ENCODE peak calls at places on chromosomes 3 and 15, in six cellular contexts. G, I, Q, N, L and S are unnamed samples.

GRCh38 chr15:87722941-87723691 is 533.4 kb downstream of the NTRK3 start:
- DNase-seq in G (no peak), I (no peak), Q (no peak), N (no peak), L (peak), S (no peak)

GRCh38 chr15:96254168-96254567 is 76.3 kb upstream of the NR2F2 start:
- DNase-seq in G (no peak), I (no peak), Q (no peak), N (no peak), L (no peak), S (no peak)

GRCh38 chr15:61794276-61794675 is 266.0 kb downstream of the VPS13C start:
- DNase-seq in G (no peak), I (no peak), Q (no peak), N (peak), L (no peak), S (no peak)

GRCh38 chr3:15326673-15327072 is 5.7 kb downstream of the SH3BP5 start:
- DNase-seq in G (no peak), I (no peak), Q (no peak), N (no peak), L (no peak), S (no peak)

GRCh38 chr3:43855674-43856299 is 165.0 kb downstream of the ABHD5 start:
- DNase-seq in G (peak), I (peak), Q (peak), N (peak), L (peak), S (no peak)

GRCh38 chr3:48426401-48426909 is 3.4 kb downstream of the PLXNB1 start:
- DNase-seq in G (no peak), I (peak), Q (no peak), N (no peak), L (no peak), S (no peak)

GRCh38 chr3:187150599-187150998 is 11.3 kb upstream of the RPL39L start:
- DNase-seq in G (no peak), I (no peak), Q (peak), N (no peak), L (no peak), S (no peak)

GRCh38 chr3:149639093-149639486 is 18.7 kb downstream of the WWTR1 start:
- DNase-seq in G (no peak), I (no peak), Q (no peak), N (no peak), L (no peak), S (no peak)

GRCh38 chr15:99593070-99593469 is 27.3 kb downstream of the MEF2A start:
- DNase-seq in G (no peak), I (no peak), Q (no peak), N (no peak), L (no peak), S (no peak)

GRCh38 chr15:67138946-67139855 is 73.8 kb downstream of the SMAD3 start:
- DNase-seq in G (no peak), I (no peak), Q (no peak), N (no peak), L (peak), S (no peak)

GRCh38 chr3:41026394-41027177 is 172.7 kb upstream of the CTNNB1 start:
- DNase-seq in G (peak), I (peak), Q (no peak), N (peak), L (peak), S (peak)

GRCh38 chr3:179260949-179261765 is 10.2 kb upstream of the KCNMB3 start:
- DNase-seq in G (peak), I (peak), Q (peak), N (peak), L (peak), S (peak)

GRCh38 chr3:195209836-195210551 is 61.0 kb downstream of the XXYLT1 start:
- DNase-seq in G (peak), I (peak), Q (no peak), N (no peak), L (peak), S (peak)

GRCh38 chr3:3031358-3031757 is 78.8 kb downstream of the IL5RA start:
- DNase-seq in G (no peak), I (no peak), Q (no peak), N (no peak), L (peak), S (no peak)

GRCh38 chr3:147521646-147522045 is 112.5 kb downstream of the ZIC1 start:
- DNase-seq in G (no peak), I (no peak), Q (no peak), N (peak), L (peak), S (peak)

GRCh38 chr15:63345391-63345752 is 36.3 kb downstream of the CA12 start:
- DNase-seq in G (no peak), I (no peak), Q (no peak), N (no peak), L (no peak), S (no peak)

GRCh38 chr3:70531063-70531657 is 218.7 kb upstream of the MDFIC2 start:
- DNase-seq in G (no peak), I (no peak), Q (no peak), N (peak), L (peak), S (no peak)

GRCh38 chr3:63441262-63441661 is 163.2 kb downstream of the SYNPR start:
- DNase-seq in G (no peak), I (no peak), Q (peak), N (no peak), L (no peak), S (no peak)

GRCh38 chr3:169811606-169812123 is 1.0 kb upstream of the LRRIQ4 start:
- DNase-seq in G (no peak), I (no peak), Q (no peak), N (peak), L (peak), S (peak)

GRCh38 chr3:169812844-169813677 is at the start of the genes LRRC34 and LRRIQ4:
- DNase-seq in G (peak), I (peak), Q (peak), N (peak), L (peak), S (no peak)

GRCh38 chr3:169815590-169816150 is 3.0 kb upstream of the LRRC34 start:
- DNase-seq in G (no peak), I (no peak), Q (no peak), N (no peak), L (no peak), S (no peak)

GRCh38 chr3:169812124-169812843 is 386 bp upstream of the LRRIQ4 start:
- DNase-seq in G (peak), I (peak), Q (peak), N (peak), L (peak), S (no peak)

DNA sequence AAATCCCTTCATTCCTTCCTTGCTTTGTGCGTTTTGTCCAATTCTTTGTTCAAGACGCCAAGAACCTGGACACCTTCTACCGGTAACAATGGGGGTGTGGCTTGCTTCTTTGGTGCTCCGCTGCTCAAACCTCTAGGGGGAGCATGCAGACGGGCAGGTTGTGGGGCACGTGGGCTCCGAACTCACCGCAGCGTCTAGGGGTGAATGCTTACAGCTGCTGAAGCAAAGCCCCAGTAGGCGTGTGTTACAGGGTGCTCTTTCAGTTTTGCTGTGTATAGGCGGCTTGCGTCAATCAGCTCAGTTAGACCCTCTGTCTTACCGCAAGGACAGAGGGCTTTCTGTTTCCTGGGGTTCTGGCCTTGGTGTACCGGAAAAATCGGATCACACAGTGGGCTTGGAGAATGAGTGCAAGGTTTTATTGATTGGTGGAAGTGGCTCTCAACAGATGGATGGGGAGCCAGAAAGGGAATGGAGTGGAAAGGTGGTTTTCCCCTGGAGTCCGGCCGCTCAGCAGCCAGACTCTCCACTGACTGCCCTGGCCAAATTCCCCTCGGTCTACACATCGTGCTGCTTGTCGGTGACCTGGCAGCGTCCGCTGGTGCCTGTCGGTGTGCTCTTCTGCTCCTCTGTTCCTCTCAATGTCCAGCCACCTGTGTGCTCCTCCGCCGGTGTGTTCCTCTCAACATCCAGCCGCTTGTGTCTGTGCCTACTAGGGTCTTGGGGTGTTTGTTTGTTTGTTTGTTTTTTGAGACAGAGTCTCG is 1.2 kb upstream of the LRRC34 start:
- DNase-seq in G (peak), I (no peak), Q (peak), N (no peak), L (no peak), S (no peak)
- TF ChIP-seq CTCF in G (no peak), I (no peak), Q (peak), N (peak), L (no peak), S (peak)

GRCh38 chr3:121228971-121229370 is 316.8 kb downstream of the POLQ start:
- DNase-seq in G (no peak), I (no peak), Q (no peak), N (no peak), L (no peak), S (no peak)
- H3K4me3 ChIP-seq in G (no peak), I (no peak), Q (no peak), N (no peak), L (no peak), S (no peak)

DNA sequence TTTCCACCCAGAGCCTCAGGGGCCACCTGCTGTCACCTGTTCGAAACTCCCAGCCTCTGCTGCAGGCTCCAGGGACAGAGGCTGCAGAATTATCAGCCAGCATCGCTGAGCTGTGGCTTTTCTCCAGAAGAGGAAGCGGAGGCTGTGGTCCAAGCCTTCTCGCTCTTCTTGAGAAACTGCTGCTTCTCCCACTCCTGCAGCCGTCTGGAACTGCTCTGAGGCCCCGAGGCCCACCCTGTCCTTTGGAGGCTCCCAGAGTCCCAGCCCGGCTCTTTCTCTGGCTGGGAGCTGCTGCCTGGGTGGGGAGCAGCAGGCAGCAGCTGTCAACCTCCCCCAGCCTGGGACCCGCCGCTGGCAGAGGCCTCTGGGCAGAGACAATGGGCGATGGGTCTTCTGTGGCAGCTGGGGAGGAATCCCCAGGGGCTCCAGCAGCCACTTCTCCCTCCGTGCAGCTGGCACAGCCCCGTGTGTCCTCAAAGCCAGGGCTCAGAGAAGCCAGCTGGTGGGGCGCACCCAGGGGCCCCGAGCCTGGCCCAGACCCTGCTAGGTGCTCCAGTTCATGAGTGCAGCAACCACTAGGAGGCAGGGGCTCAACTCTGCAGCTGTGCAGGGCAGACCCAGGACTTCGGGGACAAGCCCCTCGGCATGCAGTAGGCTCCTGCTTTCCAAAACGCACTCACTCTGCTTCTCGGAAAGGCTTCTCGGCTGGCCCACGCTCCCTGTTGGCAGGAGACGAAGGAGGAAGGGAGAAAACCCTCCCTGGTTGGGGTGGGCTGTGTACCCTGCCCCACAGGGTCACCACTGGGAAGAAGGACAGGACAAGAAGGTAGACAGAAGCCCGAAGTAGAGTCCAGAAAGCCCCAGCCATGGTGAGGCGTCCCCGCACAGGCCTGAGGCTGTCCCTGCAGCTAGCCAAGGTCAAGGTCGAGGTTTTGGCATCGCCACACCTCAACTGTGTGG is 49.9 kb upstream of the FURIN start:
- DNase-seq in G (no peak), I (no peak), Q (peak), N (no peak), L (no peak), S (no peak)
- TF ChIP-seq CTCF in G (no peak), I (no peak), Q (no peak), N (peak), L (no peak), S (no peak)

GRCh38 chr3:36923981-36924747 is 20.7 kb downstream of the TRANK1 start:
- DNase-seq in G (no peak), I (no peak), Q (no peak), N (no peak), L (no peak), S (no peak)

GRCh38 chr3:36926292-36926897 is 18.5 kb downstream of the TRANK1 start:
- DNase-seq in G (no peak), I (no peak), Q (no peak), N (no peak), L (no peak), S (no peak)

GRCh38 chr3:36928220-36928619 is 16.6 kb downstream of the TRANK1 start:
- DNase-seq in G (no peak), I (no peak), Q (no peak), N (no peak), L (no peak), S (no peak)

GRCh38 chr3:36923523-36923943 is 21.3 kb downstream of the TRANK1 start:
- DNase-seq in G (no peak), I (no peak), Q (no peak), N (no peak), L (no peak), S (no peak)

GRCh38 chr3:36924748-36925521 is 19.9 kb downstream of the TRANK1 start:
- DNase-seq in G (no peak), I (no peak), Q (no peak), N (no peak), L (no peak), S (no peak)
- H3K4me3 ChIP-seq in G (no peak), I (no peak), Q (no peak), N (no peak), L (no peak), S (no peak)

GRCh38 chr3:128459451-128459820 is 7.3 kb downstream of the DNAJB8 start:
- DNase-seq in G (no peak), I (no peak), Q (no peak), N (no peak), L (no peak), S (no peak)

GRCh38 chr3:128463771-128464170 is 2.9 kb downstream of the DNAJB8 start:
- DNase-seq in G (no peak), I (no peak), Q (no peak), N (no peak), L (no peak), S (no peak)

GRCh38 chr3:128462341-128462910 is 4.3 kb downstream of the DNAJB8 start:
- DNase-seq in G (no peak), I (no peak), Q (no peak), N (no peak), L (no peak), S (no peak)

GRCh38 chr3:128463354-128463753 is 3.3 kb downstream of the DNAJB8 start:
- DNase-seq in G (no peak), I (no peak), Q (no peak), N (no peak), L (no peak), S (no peak)

DNA sequence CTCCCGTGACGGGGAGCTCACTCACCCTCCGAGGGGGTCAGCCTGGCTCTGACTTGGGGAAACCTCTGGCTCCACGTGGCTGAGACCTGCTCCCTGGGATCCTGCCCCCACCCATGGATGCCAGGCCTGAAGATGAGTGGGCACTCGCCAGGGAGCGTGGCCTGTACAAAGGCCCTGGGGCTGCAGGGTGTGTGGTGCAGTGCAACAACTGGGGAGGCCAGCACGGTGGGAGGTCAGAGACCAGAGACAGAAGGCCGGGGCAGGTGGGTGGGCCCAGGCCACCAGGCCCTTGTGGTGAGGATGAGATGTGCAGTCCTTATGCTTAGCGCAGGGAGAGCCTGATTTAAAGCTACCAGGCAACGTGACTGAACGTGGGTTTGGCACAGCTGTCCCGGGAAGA is 5.0 kb downstream of the DNAJB8 start:
- DNase-seq in G (no peak), I (no peak), Q (no peak), N (no peak), L (no peak), S (no peak)
- TF ChIP-seq CTCF in G (no peak), I (no peak), Q (no peak), N (peak), L (no peak), S (no peak)

GRCh38 chr15:92811514-92811913 is 88.6 kb upstream of the CHD2 start:
- DNase-seq in G (no peak), I (no peak), Q (no peak), N (no peak), L (no peak), S (no peak)
- H3K4me3 ChIP-seq in G (no peak), I (peak), Q (no peak), N (no peak), L (no peak), S (peak)

GRCh38 chr3:197519801-197520211 is 36.0 kb downstream of the BDH1 start:
- DNase-seq in G (no peak), I (no peak), Q (no peak), N (no peak), L (no peak), S (no peak)
- TF ChIP-seq CTCF in G (no peak), I (no peak), Q (no peak), N (peak), L (no peak), S (no peak)

DNA sequence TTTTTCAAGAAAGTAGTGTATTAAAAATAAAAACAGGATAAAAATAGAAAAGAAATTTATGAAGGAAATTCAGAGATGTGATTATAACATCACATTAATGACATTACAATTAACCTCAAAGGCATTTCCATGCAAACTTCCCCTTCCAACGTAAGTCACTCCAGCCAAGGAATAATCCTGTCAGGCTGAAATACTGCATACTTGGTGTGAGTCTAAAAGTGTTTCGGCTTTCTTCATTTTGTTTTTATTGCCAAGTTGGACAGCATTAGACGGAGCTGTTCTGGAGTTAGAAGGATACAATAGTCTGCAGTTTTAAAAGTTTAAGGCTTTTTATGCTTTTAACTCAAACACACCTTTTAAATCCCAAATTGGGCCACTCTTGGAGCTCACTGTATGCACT is 435.0 kb downstream of the MECOM start:
- DNase-seq in G (no peak), I (no peak), Q (no peak), N (no peak), L (no peak), S (no peak)
- H3K4me3 ChIP-seq in G (no peak), I (peak), Q (no peak), N (no peak), L (no peak), S (no peak)

DNA sequence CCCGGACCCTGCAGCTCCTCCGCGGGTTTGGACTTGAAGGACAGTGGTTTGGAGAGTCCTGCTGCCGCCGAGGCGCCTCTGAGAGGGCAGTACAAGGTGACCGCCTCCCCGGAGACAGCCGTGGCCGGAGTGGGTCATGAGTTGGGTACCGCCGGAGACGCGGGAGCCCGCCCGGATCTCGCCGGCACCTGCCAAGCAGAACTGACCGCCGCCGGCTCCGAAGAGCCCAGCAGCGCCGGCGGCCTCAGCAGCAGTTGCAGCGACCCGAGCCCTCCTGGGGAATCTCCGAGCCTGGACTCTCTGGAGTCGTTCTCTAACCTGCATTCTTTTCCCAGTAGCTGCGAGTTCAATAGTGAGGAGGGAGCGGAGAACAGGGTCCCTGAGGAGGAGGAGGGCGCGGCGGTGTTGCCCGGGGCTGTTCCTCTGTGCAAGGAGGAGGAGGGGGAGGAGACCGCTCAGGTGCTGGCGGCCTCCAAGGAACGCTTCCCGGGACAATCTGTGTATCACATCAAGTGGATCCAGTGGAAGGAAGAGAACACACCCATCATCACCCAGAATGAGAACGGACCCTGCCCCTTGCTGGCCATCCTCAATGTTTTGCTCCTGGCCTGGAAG is 626 bp downstream of the MINDY2 start:
- DNase-seq in G (no peak), I (peak), Q (peak), N (no peak), L (no peak), S (no peak)
- TF ChIP-seq CTCF in G (no peak), I (no peak), Q (peak), N (no peak), L (no peak), S (no peak)